ENCODE peak calls at places on chromosomes 7 and 10, in six cellular contexts. A is lower lobe of right lung, W is gastrocnemius medialis, Z is ascending aorta, E is GM06990, H is cardiac muscle cell. G is an unnamed sample.

GRCh38 chr7:27634892-27635538 is 27.7 kb downstream of the HIBADH start:
- DNase-seq in W (no peak), Z (no peak), E (no peak), A (no peak), H (no peak), G (no peak)

GRCh38 chr7:130926021-130926691 is 192.1 kb upstream of the KLF14 start:
- DNase-seq in Z (no peak), H (no peak), A (no peak), E (no peak), W (no peak), G (no peak)

GRCh38 chr7:2906197-2906931 is 62.3 kb upstream of the GNA12 start:
- DNase-seq in W (no peak), H (no peak), E (no peak), A (no peak), Z (no peak), G (no peak)

GRCh38 chr10:91048380-91048779 is 127.5 kb upstream of the ANKRD1 start:
- DNase-seq in A (no peak), E (no peak), H (no peak), W (no peak), Z (no peak), G (no peak)

GRCh38 chr7:77878500-77878899 is 79.9 kb downstream of the PHTF2 start:
- DNase-seq in W (no peak), H (no peak), A (no peak), Z (no peak), E (no peak), G (no peak)

GRCh38 chr10:79385804-79386531 is 38.7 kb downstream of the PPIF start:
- DNase-seq in A (peak), Z (peak), E (no peak), W (peak), H (no peak), G (peak)

GRCh38 chr7:80496586-80496985 is 15.3 kb downstream of the GNAT3 start:
- DNase-seq in E (no peak), A (no peak), Z (no peak), H (no peak), W (no peak), G (no peak)

GRCh38 chr7:139246494-139246893 is 15.5 kb downstream of the UBN2 start:
- DNase-seq in W (no peak), E (no peak), A (no peak), H (no peak), Z (no peak), G (no peak)

GRCh38 chr10:122164815-122165491 is 106.1 kb upstream of the BTBD16 start:
- DNase-seq in E (no peak), Z (no peak), H (no peak), W (no peak), A (no peak), G (no peak)

GRCh38 chr7:100162874-100163533 is 4.5 kb upstream of the TRAPPC14 start:
- DNase-seq in Z (no peak), A (no peak), W (no peak), H (no peak), E (no peak), G (no peak)

GRCh38 chr7:112211348-112211907 is 4.9 kb downstream of the ZNF277 start:
- DNase-seq in A (no peak), H (peak), Z (no peak), W (no peak), E (no peak), G (no peak)

GRCh38 chr7:98286093-98286525 is 4.6 kb downstream of the BRI3 start:
- DNase-seq in Z (peak), E (no peak), A (peak), W (peak), H (peak), G (no peak)

GRCh38 chr10:124898493-124898892 is 43.4 kb upstream of the ZRANB1 start:
- DNase-seq in W (no peak), H (no peak), E (no peak), A (no peak), Z (no peak), G (no peak)

GRCh38 chr7:131924857-131925256 is 368.4 kb upstream of the PODXL start:
- DNase-seq in H (no peak), E (no peak), Z (no peak), A (no peak), W (no peak), G (no peak)

GRCh38 chr7:19665399-19666008 is 43.3 kb downstream of the POLR1F start:
- DNase-seq in Z (no peak), W (no peak), E (no peak), A (no peak), H (peak), G (no peak)

GRCh38 chr10:117609095-117609821 is 66.7 kb downstream of the EMX2 start:
- DNase-seq in W (peak), E (no peak), Z (no peak), H (peak), A (peak), G (no peak)

GRCh38 chr7:130013241-130013640 is 37.9 kb downstream of the ZC3HC1 start:
- DNase-seq in H (no peak), W (no peak), Z (no peak), A (no peak), E (no peak), G (no peak)

GRCh38 chr10:21499910-21500577 is 25.4 kb downstream of the SKIDA1 start:
- DNase-seq in H (peak), Z (no peak), E (peak), A (peak), W (no peak), G (no peak)

GRCh38 chr10:58175990-58176910 is 91.4 kb downstream of the IPMK start:
- DNase-seq in E (no peak), Z (no peak), A (no peak), H (peak), W (no peak), G (no peak)

GRCh38 chr10:75398630-75399460 is 2.7 kb downstream of the ZNF503 start:
- DNase-seq in H (peak), Z (no peak), E (peak), A (peak), W (no peak), G (peak)

GRCh38 chr10:116691544-116692126 is 50.7 kb downstream of the HSPA12A start:
- DNase-seq in Z (no peak), A (no peak), H (peak), E (no peak), W (no peak), G (no peak)

GRCh38 chr7:73918926-73919693 is 58.2 kb downstream of the TMEM270 start:
- DNase-seq in W (no peak), A (peak), Z (no peak), E (no peak), H (no peak), G (no peak)

GRCh38 chr7:50393547-50394252 is 56.5 kb downstream of the FIGNL1 start:
- DNase-seq in W (no peak), Z (no peak), E (no peak), H (no peak), A (no peak), G (no peak)

GRCh38 chr7:93374345-93374940 is 142.3 kb downstream of the VPS50 start:
- DNase-seq in Z (no peak), E (peak), A (no peak), W (no peak), H (peak), G (no peak)

GRCh38 chr7:30879139-30880089 is 32.2 kb upstream of the AQP1 start:
- DNase-seq in W (no peak), H (no peak), A (no peak), E (no peak), Z (no peak), G (no peak)

GRCh38 chr7:133512560-133512959 is 259.7 kb downstream of the EXOC4 start:
- DNase-seq in E (no peak), H (peak), Z (no peak), W (no peak), A (no peak), G (no peak)

GRCh38 chr10:92756233-92757065 is 66.7 kb downstream of the HHEX start:
- DNase-seq in A (no peak), Z (no peak), H (peak), W (no peak), E (peak), G (no peak)

GRCh38 chr7:85770332-85770731 is 583.5 kb upstream of the SEMA3D start:
- DNase-seq in E (no peak), Z (no peak), W (no peak), H (no peak), A (no peak), G (no peak)

GRCh38 chr7:95691464-95691863 is 80.9 kb upstream of the DYNC1I1 start:
- DNase-seq in H (no peak), W (no peak), A (no peak), Z (no peak), E (no peak), G (no peak)

GRCh38 chr7:85156661-85157213 is 30.1 kb downstream of the SEMA3D start:
- DNase-seq in A (no peak), Z (no peak), E (no peak), H (no peak), W (no peak), G (no peak)

GRCh38 chr10:49600046-49600445 is 10.1 kb upstream of the SLC18A3 start:
- DNase-seq in H (no peak), E (no peak), Z (no peak), W (no peak), A (no peak), G (no peak)

GRCh38 chr7:55252386-55252785 is 112.8 kb upstream of the LANCL2 start:
- DNase-seq in A (no peak), W (no peak), H (no peak), E (no peak), Z (no peak), G (no peak)

GRCh38 chr10:75464478-75465090 is 33.2 kb downstream of the LRMDA start:
- DNase-seq in E (no peak), A (no peak), H (no peak), W (no peak), Z (no peak), G (no peak)

GRCh38 chr10:108445746-108446145 is 1281.2 kb upstream of the SORCS1 start:
- DNase-seq in A (no peak), Z (no peak), H (no peak), E (no peak), W (no peak), G (no peak)

GRCh38 chr7:72476608-72477305 is 64.6 kb upstream of the CALN1 start:
- DNase-seq in E (no peak), W (no peak), H (no peak), A (no peak), Z (no peak), G (no peak)
- TF ChIP-seq CTCF in E (peak), W (no peak), H (no peak), A (no peak), Z (no peak), G (peak)

DNA sequence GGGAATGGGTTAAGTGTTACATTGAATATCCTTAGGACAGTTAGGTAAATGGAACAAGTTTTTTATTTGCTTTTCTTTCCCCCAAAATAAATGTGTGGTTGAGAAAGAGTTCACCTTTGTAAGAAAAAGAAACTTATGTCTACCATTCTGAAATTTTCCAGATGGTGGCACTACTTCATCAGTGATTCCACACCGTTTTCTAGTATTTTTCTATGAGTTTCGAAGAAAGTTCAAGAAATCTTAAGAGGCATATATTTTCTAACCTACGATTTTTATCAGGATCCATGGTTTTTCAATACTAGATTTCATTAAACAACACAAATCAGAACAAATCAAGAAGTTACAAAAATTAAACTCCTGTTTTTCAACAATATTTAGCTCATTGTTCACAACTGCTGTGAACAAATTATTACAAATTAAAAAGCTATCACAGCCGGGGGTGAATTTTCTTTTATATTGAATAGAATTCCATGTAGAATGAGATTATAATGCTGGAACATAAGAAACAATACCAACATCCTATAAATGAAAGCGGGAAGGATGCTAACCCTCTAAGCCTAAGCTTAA is 163.1 kb upstream of the NPVF start:
- DNase-seq in H (peak), Z (no peak), A (no peak), E (no peak), W (no peak), G (no peak)
- TF ChIP-seq CTCF in H (peak), Z (peak), A (peak), E (peak), W (peak), G (peak)

GRCh38 chr10:42836096-42836495 is 53.5 kb downstream of the BMS1 start:
- DNase-seq in W (no peak), A (no peak), H (no peak), E (no peak), Z (no peak), G (no peak)

GRCh38 chr10:42836771-42837468 is 54.3 kb downstream of the BMS1 start:
- DNase-seq in E (no peak), A (no peak), H (peak), Z (no peak), W (no peak), G (no peak)
- TF ChIP-seq CTCF in E (no peak), A (no peak), H (peak), Z (no peak), W (no peak), G (no peak)

GRCh38 chr10:15426115-15426514 is 55.0 kb upstream of the FAM171A1 start:
- DNase-seq in A (no peak), E (no peak), H (no peak), W (no peak), Z (no peak), G (no peak)

GRCh38 chr10:15430969-15431791 is 60.1 kb upstream of the FAM171A1 start:
- DNase-seq in H (no peak), A (no peak), W (no peak), E (no peak), Z (no peak), G (no peak)

GRCh38 chr10:15426558-15426957 is 55.5 kb upstream of the FAM171A1 start:
- DNase-seq in A (no peak), W (no peak), E (no peak), H (no peak), Z (no peak), G (no peak)

DNA sequence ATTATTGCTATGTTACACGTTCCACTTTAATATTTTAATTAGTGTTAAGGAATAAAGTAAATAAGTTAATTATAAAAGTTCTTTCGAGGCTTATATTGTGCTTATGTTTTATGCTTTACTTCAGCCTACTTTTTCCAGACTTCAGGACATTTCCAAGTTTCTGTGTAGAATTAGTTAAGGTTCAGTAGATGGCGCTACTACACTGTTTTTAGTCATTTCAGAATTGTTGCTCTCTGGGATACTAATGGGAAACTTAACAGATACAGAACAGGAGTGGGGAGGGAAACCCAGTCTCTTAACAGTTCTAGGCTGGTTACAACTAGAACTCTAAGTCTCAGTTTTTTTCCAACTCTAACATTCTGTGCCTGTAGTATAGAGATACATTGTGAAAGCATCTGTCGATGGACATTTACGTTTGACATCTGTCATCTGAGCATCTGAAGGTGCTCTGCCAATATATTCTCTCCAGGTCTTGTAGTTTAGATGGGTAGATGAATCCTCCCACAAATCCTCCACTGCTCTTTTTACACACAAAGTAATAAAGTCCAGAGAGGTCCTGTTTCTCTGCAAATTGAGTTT is 56.8 kb upstream of the FAM171A1 start:
- DNase-seq in A (no peak), Z (no peak), E (no peak), H (peak), W (no peak), G (no peak)
- TF ChIP-seq CTCF in A (peak), Z (peak), E (peak), H (peak), W (peak), G (peak)

G was measured in neural crest cell.